ENCODE peak calls at places on chromosomes 12 and 14, in eight cellular contexts. One of them, this sample, is unnamed.

GRCh38 chr14:37819155-37820015 is 224.0 kb downstream of the TTC6 start:
- DNase-seq in endothelial cell of umbilical vein: no peak
- DNase-seq in HCT116: no peak
- DNase-seq in H1: no peak
- DNase-seq in SK-N-SH: no peak
- DNase-seq in K562: no peak
- DNase-seq in GM12878: no peak
- DNase-seq in HepG2: peak
- DNase-seq in this sample: no peak

GRCh38 chr12:129903956-129904769 is at the start of gene TMEM132D:
- DNase-seq in endothelial cell of umbilical vein: no peak
- DNase-seq in HCT116: no peak
- DNase-seq in H1: peak
- DNase-seq in SK-N-SH: peak
- DNase-seq in K562: no peak
- DNase-seq in GM12878: no peak
- DNase-seq in HepG2: no peak
- DNase-seq in this sample: no peak

GRCh38 chr12:52691076-52691764 is 11.0 kb upstream of the KRT1 start:
- DNase-seq in endothelial cell of umbilical vein: no peak
- DNase-seq in HCT116: no peak
- DNase-seq in H1: peak
- DNase-seq in SK-N-SH: peak
- DNase-seq in K562: no peak
- DNase-seq in GM12878: no peak
- DNase-seq in HepG2: no peak
- DNase-seq in this sample: no peak

GRCh38 chr14:88908216-88908615 is 83.8 kb downstream of the TTC8 start:
- DNase-seq in endothelial cell of umbilical vein: peak
- DNase-seq in HCT116: no peak
- DNase-seq in H1: no peak
- DNase-seq in SK-N-SH: no peak
- DNase-seq in K562: no peak
- DNase-seq in GM12878: no peak
- DNase-seq in HepG2: no peak
- DNase-seq in this sample: no peak

GRCh38 chr14:64081174-64081746 is 212.9 kb downstream of the ESR2 start:
- DNase-seq in endothelial cell of umbilical vein: no peak
- DNase-seq in HCT116: no peak
- DNase-seq in H1: no peak
- DNase-seq in SK-N-SH: no peak
- DNase-seq in K562: no peak
- DNase-seq in GM12878: no peak
- DNase-seq in HepG2: no peak
- DNase-seq in this sample: no peak

GRCh38 chr12:124436366-124436765 is 131.0 kb downstream of the NCOR2 start:
- DNase-seq in endothelial cell of umbilical vein: no peak
- DNase-seq in HCT116: no peak
- DNase-seq in H1: no peak
- DNase-seq in SK-N-SH: no peak
- DNase-seq in K562: peak
- DNase-seq in GM12878: no peak
- DNase-seq in HepG2: no peak
- DNase-seq in this sample: no peak

GRCh38 chr14:90839024-90839888 is 23.0 kb upstream of the TTC7B start:
- DNase-seq in endothelial cell of umbilical vein: peak
- DNase-seq in HCT116: no peak
- DNase-seq in H1: no peak
- DNase-seq in SK-N-SH: no peak
- DNase-seq in K562: no peak
- DNase-seq in GM12878: no peak
- DNase-seq in HepG2: no peak
- DNase-seq in this sample: no peak

GRCh38 chr12:130593056-130593455 is 123.0 kb downstream of the RIMBP2 start:
- DNase-seq in endothelial cell of umbilical vein: no peak
- DNase-seq in HCT116: no peak
- DNase-seq in H1: no peak
- DNase-seq in SK-N-SH: no peak
- DNase-seq in K562: no peak
- DNase-seq in GM12878: no peak
- DNase-seq in HepG2: no peak
- DNase-seq in this sample: no peak

GRCh38 chr14:100022772-100023451 is 42.3 kb upstream of the EVL start:
- DNase-seq in endothelial cell of umbilical vein: no peak
- DNase-seq in HCT116: no peak
- DNase-seq in H1: no peak
- DNase-seq in SK-N-SH: no peak
- DNase-seq in K562: peak
- DNase-seq in GM12878: no peak
- DNase-seq in HepG2: no peak
- DNase-seq in this sample: no peak

GRCh38 chr12:78359530-78359929 is 505.0 kb upstream of the SYT1 start:
- DNase-seq in endothelial cell of umbilical vein: no peak
- DNase-seq in HCT116: no peak
- DNase-seq in H1: no peak
- DNase-seq in SK-N-SH: no peak
- DNase-seq in K562: no peak
- DNase-seq in GM12878: no peak
- DNase-seq in HepG2: no peak
- DNase-seq in this sample: no peak

GRCh38 chr14:68140801-68141200 is 321.2 kb downstream of the RAD51B start:
- DNase-seq in endothelial cell of umbilical vein: no peak
- DNase-seq in HCT116: no peak
- DNase-seq in H1: no peak
- DNase-seq in SK-N-SH: no peak
- DNase-seq in K562: no peak
- DNase-seq in GM12878: no peak
- DNase-seq in HepG2: no peak
- DNase-seq in this sample: no peak

GRCh38 chr12:6322352-6322751 is 11.9 kb downstream of the PLEKHG6 start:
- DNase-seq in endothelial cell of umbilical vein: peak
- DNase-seq in HCT116: no peak
- DNase-seq in H1: no peak
- DNase-seq in SK-N-SH: no peak
- DNase-seq in K562: no peak
- DNase-seq in GM12878: no peak
- DNase-seq in HepG2: no peak
- DNase-seq in this sample: no peak

GRCh38 chr14:56273151-56273550 is 154.9 kb downstream of the PELI2 start:
- DNase-seq in endothelial cell of umbilical vein: no peak
- DNase-seq in HCT116: no peak
- DNase-seq in H1: no peak
- DNase-seq in SK-N-SH: no peak
- DNase-seq in K562: no peak
- DNase-seq in GM12878: no peak
- DNase-seq in HepG2: no peak
- DNase-seq in this sample: no peak

GRCh38 chr12:126156806-126157574 is 1091.8 kb downstream of the AACS start:
- DNase-seq in endothelial cell of umbilical vein: no peak
- DNase-seq in HCT116: no peak
- DNase-seq in H1: peak
- DNase-seq in SK-N-SH: peak
- DNase-seq in K562: no peak
- DNase-seq in GM12878: no peak
- DNase-seq in HepG2: no peak
- DNase-seq in this sample: no peak

GRCh38 chr12:118103231-118103600 is 595 bp downstream of the VSIG10 start:
- DNase-seq in endothelial cell of umbilical vein: peak
- DNase-seq in HCT116: no peak
- DNase-seq in H1: peak
- DNase-seq in SK-N-SH: no peak
- DNase-seq in K562: no peak
- DNase-seq in GM12878: no peak
- DNase-seq in HepG2: no peak
- DNase-seq in this sample: no peak

GRCh38 chr14:96164861-96165490 is 39.7 kb upstream of the BDKRB2 start:
- DNase-seq in endothelial cell of umbilical vein: no peak
- DNase-seq in HCT116: no peak
- DNase-seq in H1: no peak
- DNase-seq in SK-N-SH: no peak
- DNase-seq in K562: no peak
- DNase-seq in GM12878: no peak
- DNase-seq in HepG2: no peak
- DNase-seq in this sample: no peak

DNA sequence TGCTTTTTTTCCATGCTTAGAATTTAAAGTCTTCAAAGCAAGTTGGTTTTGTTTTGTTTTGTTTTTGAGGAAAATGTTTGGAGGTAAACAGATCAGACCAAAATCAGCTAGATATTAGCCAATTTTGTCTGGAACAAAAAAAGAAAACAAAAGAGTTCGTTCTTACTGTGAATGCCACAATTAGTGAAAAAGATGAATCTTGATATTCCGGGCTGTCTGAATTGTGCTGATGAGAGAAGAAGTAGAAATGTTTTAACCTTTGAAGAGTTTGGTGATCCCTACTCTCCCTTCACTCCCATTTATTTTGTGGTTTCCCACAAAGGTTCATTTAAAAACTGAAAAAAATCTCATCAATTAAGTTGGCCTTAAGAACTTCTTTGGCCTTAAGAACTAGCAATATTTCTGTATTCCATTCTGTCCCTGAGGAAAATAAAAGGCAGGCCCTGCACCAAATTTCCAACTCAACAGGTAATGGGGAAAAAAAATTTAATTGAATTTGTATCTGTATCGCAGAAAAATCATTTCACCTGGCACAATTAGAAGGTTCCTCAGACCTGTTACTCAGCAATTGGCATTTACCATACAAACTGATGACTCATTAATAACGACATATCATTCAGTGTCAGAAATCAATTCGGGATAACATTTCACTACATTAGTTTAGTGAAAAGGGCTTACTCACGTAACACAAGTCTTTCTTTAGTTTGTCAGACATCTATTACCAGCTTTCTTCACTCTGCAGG is 562 bp upstream of the GLIPR1L2 start:
- DNase-seq in endothelial cell of umbilical vein: no peak
- DNase-seq in HCT116: no peak
- DNase-seq in H1: no peak
- DNase-seq in SK-N-SH: no peak
- DNase-seq in K562: no peak
- DNase-seq in GM12878: no peak
- DNase-seq in HepG2: no peak
- DNase-seq in this sample: no peak
- H3K4me3 ChIP-seq in endothelial cell of umbilical vein: peak
- H3K4me3 ChIP-seq in HCT116: peak
- H3K4me3 ChIP-seq in H1: peak
- H3K4me3 ChIP-seq in SK-N-SH: peak
- H3K4me3 ChIP-seq in K562: no peak
- H3K4me3 ChIP-seq in GM12878: peak
- H3K4me3 ChIP-seq in HepG2: no peak
- H3K4me3 ChIP-seq in this sample: no peak

GRCh38 chr12:53999596-54000104 is 311 bp upstream of the HOXC9 start:
- DNase-seq in endothelial cell of umbilical vein: no peak
- DNase-seq in HCT116: peak
- DNase-seq in H1: no peak
- DNase-seq in SK-N-SH: peak
- DNase-seq in K562: peak
- DNase-seq in GM12878: no peak
- DNase-seq in HepG2: peak
- DNase-seq in this sample: peak
- H3K9ac ChIP-seq in endothelial cell of umbilical vein: no peak
- H3K9ac ChIP-seq in HCT116: peak
- H3K9ac ChIP-seq in H1: no peak
- H3K9ac ChIP-seq in SK-N-SH: peak
- H3K9ac ChIP-seq in K562: peak
- H3K9ac ChIP-seq in GM12878: no peak
- H3K9ac ChIP-seq in HepG2: peak
- H3K9ac ChIP-seq in this sample: peak

GRCh38 chr12:70319632-70320031 is 46.5 kb upstream of the KCNMB4 start:
- DNase-seq in endothelial cell of umbilical vein: no peak
- DNase-seq in HCT116: no peak
- DNase-seq in H1: no peak
- DNase-seq in SK-N-SH: no peak
- DNase-seq in K562: no peak
- DNase-seq in GM12878: no peak
- DNase-seq in HepG2: no peak
- DNase-seq in this sample: no peak

GRCh38 chr12:70317781-70318180 is 48.3 kb upstream of the KCNMB4 start:
- DNase-seq in endothelial cell of umbilical vein: no peak
- DNase-seq in HCT116: no peak
- DNase-seq in H1: no peak
- DNase-seq in SK-N-SH: no peak
- DNase-seq in K562: no peak
- DNase-seq in GM12878: peak
- DNase-seq in HepG2: no peak
- DNase-seq in this sample: no peak

DNA sequence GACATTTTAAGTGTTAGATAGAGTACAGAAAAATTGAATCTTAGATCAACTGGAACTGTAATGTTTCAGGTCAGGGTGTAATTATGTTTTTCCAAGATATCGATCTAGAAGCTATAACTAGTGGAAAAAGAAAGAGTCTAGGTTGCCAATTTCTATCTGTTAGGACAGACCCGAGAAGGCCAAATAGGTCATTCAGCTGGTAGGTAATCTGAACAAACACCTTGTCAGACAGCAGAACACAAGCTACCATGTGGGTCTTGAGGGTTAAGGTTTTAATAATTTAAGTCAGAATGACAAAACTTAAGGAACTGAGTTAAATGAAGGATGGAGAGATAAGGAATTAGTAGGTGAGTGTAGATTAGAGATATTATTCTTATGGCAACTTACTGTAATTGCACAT is 44.9 kb upstream of the KCNMB4 start:
- DNase-seq in endothelial cell of umbilical vein: peak
- DNase-seq in HCT116: no peak
- DNase-seq in H1: no peak
- DNase-seq in SK-N-SH: no peak
- DNase-seq in K562: peak
- DNase-seq in GM12878: no peak
- DNase-seq in HepG2: no peak
- DNase-seq in this sample: no peak
- TF ChIP-seq POLR2AphosphoS5 in endothelial cell of umbilical vein: no peak
- TF ChIP-seq POLR2AphosphoS5 in HCT116: no peak
- TF ChIP-seq POLR2AphosphoS5 in H1: no peak
- TF ChIP-seq POLR2AphosphoS5 in SK-N-SH: no peak
- TF ChIP-seq POLR2AphosphoS5 in K562: peak
- TF ChIP-seq POLR2AphosphoS5 in GM12878: no peak
- TF ChIP-seq POLR2AphosphoS5 in HepG2: no peak
- TF ChIP-seq POLR2AphosphoS5 in this sample: no peak

DNA sequence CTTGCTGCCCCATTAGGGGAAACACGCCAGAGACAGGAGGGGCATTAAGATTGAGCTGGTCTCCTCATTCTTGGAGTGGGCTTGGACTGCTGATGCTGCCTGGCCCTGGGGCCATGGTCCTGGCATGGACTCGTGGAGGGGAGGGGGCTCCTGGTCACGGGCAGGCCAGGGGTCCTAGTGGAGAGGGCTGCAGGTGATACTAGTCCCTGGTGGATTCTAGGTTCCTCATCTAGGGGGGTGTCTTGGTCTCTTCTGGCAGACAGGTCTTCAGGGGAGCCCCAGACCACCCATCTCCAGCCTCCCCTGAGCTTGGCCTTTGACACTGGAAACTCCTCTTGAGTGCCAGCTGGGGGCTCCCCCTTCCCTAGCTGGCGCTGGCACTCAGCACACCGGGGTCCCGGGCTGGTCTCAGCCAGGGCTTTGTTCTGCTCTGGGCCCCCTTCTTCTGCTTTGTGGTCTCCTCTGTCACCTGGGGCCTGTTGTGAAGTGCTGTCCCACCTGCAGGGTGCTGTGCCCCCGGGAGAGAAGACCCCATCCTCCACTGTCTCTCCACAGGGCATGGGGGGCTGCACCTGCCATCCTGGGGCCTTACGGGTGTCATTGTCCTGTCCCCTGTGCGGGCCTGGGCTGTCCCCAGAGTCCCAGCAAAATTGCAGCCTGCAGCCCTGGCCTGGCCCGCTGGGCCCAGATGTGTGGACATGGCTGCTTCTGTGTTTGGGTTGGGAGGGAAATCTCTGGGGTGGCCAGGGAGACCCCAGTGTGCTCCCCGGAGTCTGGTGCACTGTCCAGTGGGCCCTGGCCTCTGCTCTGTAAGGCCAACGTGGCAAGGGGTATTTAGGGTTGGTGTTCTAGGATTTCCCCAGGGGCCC is 2.3 kb downstream of the KIF26A start:
- DNase-seq in endothelial cell of umbilical vein: no peak
- DNase-seq in HCT116: no peak
- DNase-seq in H1: peak
- DNase-seq in SK-N-SH: peak
- DNase-seq in K562: no peak
- DNase-seq in GM12878: no peak
- DNase-seq in HepG2: no peak
- DNase-seq in this sample: no peak
- H3K4me3 ChIP-seq in endothelial cell of umbilical vein: no peak
- H3K4me3 ChIP-seq in HCT116: no peak
- H3K4me3 ChIP-seq in H1: peak
- H3K4me3 ChIP-seq in SK-N-SH: no peak
- H3K4me3 ChIP-seq in K562: no peak
- H3K4me3 ChIP-seq in GM12878: no peak
- H3K4me3 ChIP-seq in HepG2: no peak
- H3K4me3 ChIP-seq in this sample: no peak

This sample was measured in SK-N-MC.